ENCODE peak calls at places on chromosomes 6 and 20, in nine cellular contexts. D, H, T, S, V, Q, M, G and P are unnamed samples. For H3K4me1, the result is how much of the 10 kb centered on the place peaks cover.

GRCh38 chr6:160534050-160534696 is 129.9 kb downstream of the LPA start:
- DNase-seq in D (peak), H (peak), T (no peak), S (peak), V (peak), Q (peak), M (no peak), G (peak), P (no peak)

GRCh38 chr20:1509237-1509636 is 18.0 kb upstream of the SIRPB2 start:
- DNase-seq in D (peak), H (no peak), T (no peak), S (no peak), V (no peak), Q (no peak), M (no peak), G (no peak), P (no peak)

GRCh38 chr20:39829255-39829654 is 859.8 kb downstream of the MAFB start:
- DNase-seq in D (peak), H (no peak), T (no peak), S (no peak), V (no peak), Q (no peak), M (no peak), G (peak), P (no peak)

GRCh38 chr6:165849539-165850430 is 186.7 kb upstream of the PDE10A start:
- DNase-seq in D (peak), H (no peak), T (no peak), S (no peak), V (no peak), Q (no peak), M (no peak), G (no peak), P (no peak)

GRCh38 chr20:49964964-49965780 is 17.6 kb upstream of the SNAI1 start:
- DNase-seq in D (peak), H (no peak), T (peak), S (no peak), V (peak), Q (no peak), M (no peak), G (no peak), P (no peak)

GRCh38 chr20:50575869-50576720 is 65.9 kb downstream of the PTPN1 start:
- DNase-seq in D (peak), H (peak), T (no peak), S (peak), V (peak), Q (peak), M (no peak), G (peak), P (peak)

GRCh38 chr6:42251911-42252637 is 34.4 kb upstream of the MRPS10 start:
- DNase-seq in D (peak), H (no peak), T (peak), S (no peak), V (peak), Q (no peak), M (no peak), G (peak), P (no peak)

GRCh38 chr20:38883081-38883980 is 42.9 kb upstream of the FAM83D start:
- DNase-seq in D (peak), H (no peak), T (peak), S (no peak), V (no peak), Q (no peak), M (no peak), G (no peak), P (no peak)

GRCh38 chr20:12875510-12875909 is 133.3 kb upstream of the SPTLC3 start:
- DNase-seq in D (no peak), H (no peak), T (no peak), S (no peak), V (no peak), Q (no peak), M (no peak), G (no peak), P (no peak)

GRCh38 chr6:28368522-28368921 is 18.8 kb downstream of the ZKSCAN3 start:
- DNase-seq in D (no peak), H (no peak), T (no peak), S (no peak), V (no peak), Q (no peak), M (no peak), G (no peak), P (no peak)

GRCh38 chr20:25136643-25137559 is 55.0 kb upstream of the VSX1 start:
- DNase-seq in D (peak), H (peak), T (peak), S (peak), V (peak), Q (no peak), M (peak), G (peak), P (no peak)

GRCh38 chr6:67630146-67630545 is 1004.9 kb upstream of the ADGRB3 start:
- DNase-seq in D (peak), H (no peak), T (no peak), S (no peak), V (no peak), Q (no peak), M (no peak), G (no peak), P (no peak)

GRCh38 chr6:43061861-43062260 is 2.4 kb downstream of the KLC4 start:
- DNase-seq in D (peak), H (no peak), T (no peak), S (no peak), V (no peak), Q (no peak), M (no peak), G (no peak), P (no peak)

GRCh38 chr20:53829086-53829703 is 235.6 kb upstream of the ZNF217 start:
- DNase-seq in D (peak), H (peak), T (peak), S (no peak), V (no peak), Q (no peak), M (peak), G (no peak), P (peak)

GRCh38 chr20:63005862-63006564 is 751 bp downstream of the BHLHE23 start:
- DNase-seq in D (no peak), H (no peak), T (no peak), S (no peak), V (no peak), Q (no peak), M (no peak), G (no peak), P (no peak)

GRCh38 chr20:13492001-13492480 is 146.7 kb downstream of the TASP1 start:
- DNase-seq in D (peak), H (peak), T (peak), S (peak), V (no peak), Q (no peak), M (no peak), G (peak), P (peak)

GRCh38 chr6:144845181-144845580 is 560.0 kb downstream of the UTRN start:
- DNase-seq in D (peak), H (no peak), T (no peak), S (no peak), V (no peak), Q (no peak), M (no peak), G (no peak), P (no peak)

GRCh38 chr6:108164815-108165706 is 761 bp upstream of the NR2E1 start:
- DNase-seq in D (peak), H (no peak), T (no peak), S (no peak), V (no peak), Q (no peak), M (no peak), G (no peak), P (no peak)

GRCh38 chr6:118677193-118677592 is 25.8 kb upstream of the CEP85L start:
- DNase-seq in D (no peak), H (no peak), T (no peak), S (no peak), V (no peak), Q (no peak), M (no peak), G (no peak), P (no peak)

GRCh38 chr6:148082044-148082443 is 260.6 kb upstream of the SASH1 start:
- DNase-seq in D (no peak), H (no peak), T (no peak), S (no peak), V (no peak), Q (no peak), M (no peak), G (no peak), P (no peak)

GRCh38 chr6:89110288-89110687 is 7.6 kb downstream of the SRSF12 start:
- DNase-seq in D (no peak), H (no peak), T (no peak), S (no peak), V (no peak), Q (no peak), M (no peak), G (no peak), P (no peak)

GRCh38 chr6:53233309-53233708 is 84.7 kb upstream of the GCM1 start:
- DNase-seq in D (no peak), H (no peak), T (no peak), S (no peak), V (no peak), Q (no peak), M (no peak), G (no peak), P (no peak)

GRCh38 chr6:34592208-34592952 is 36.3 kb upstream of the SPDEF start:
- DNase-seq in D (no peak), H (no peak), T (no peak), S (no peak), V (no peak), Q (no peak), M (no peak), G (no peak), P (no peak)

GRCh38 chr6:170545405-170545804 is 7.7 kb downstream of the PSMB1 start:
- DNase-seq in D (no peak), H (no peak), T (no peak), S (no peak), V (no peak), Q (no peak), M (no peak), G (no peak), P (peak)
- H3K4me1 ChIP-seq in D (under half), H (under half), T (under half), S (under half), V (under half), Q (under half), M (under half), G (under half), P (under half)

GRCh38 chr6:114342086-114342825 is 567 bp downstream of the HS3ST5 start:
- DNase-seq in D (peak), H (no peak), T (no peak), S (no peak), V (peak), Q (no peak), M (no peak), G (peak), P (no peak)
- H3K4me3 ChIP-seq in D (peak), H (peak), T (peak), S (peak), V (peak), Q (no peak), M (peak), G (peak), P (peak)

DNA sequence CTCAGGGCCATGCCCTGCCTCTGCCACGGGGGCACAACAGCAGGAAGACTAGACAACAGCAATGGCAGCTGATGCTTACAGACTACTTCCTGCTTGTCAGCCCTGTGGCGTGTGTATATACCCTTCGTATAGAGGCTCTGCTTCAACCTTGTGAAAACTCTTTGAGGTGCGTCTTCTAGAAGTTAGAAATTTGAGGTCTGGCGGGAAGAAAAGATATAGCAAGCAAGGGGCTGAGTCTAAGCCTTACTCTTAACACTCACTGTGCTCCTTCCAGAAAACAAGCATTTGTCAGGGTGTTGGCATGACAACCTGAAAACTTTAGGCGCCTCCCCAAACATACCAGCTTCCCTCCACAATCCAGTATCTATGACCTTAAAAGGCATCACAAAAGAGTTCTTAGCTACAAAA is 33.3 kb downstream of the JPH2 start:
- DNase-seq in D (peak), H (no peak), T (no peak), S (no peak), V (no peak), Q (no peak), M (peak), G (no peak), P (no peak)
- H3K4me1 ChIP-seq in D (under half), H (half or more), T (under half), S (under half), V (under half), Q (under half), M (under half), G (under half), P (half or more)

DNA sequence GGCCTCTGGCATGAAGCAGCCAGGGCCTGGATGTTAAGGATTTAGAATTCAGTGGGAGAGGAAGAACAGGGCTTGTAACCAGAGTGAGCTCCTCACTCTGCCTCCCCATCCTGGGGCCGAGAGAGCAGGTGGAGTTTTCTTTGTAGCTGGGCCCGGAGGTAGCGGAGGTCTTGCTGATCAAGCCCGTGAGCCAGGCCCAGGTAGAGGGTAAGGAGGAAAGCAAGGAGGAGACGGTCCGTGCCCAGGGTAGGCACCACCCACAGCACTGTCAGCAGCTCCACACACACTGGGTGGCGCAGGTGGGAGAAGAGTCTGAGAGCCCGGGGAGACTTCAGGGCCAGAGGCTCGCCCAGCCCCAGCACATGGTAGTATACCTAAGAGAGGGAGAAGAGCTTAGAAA is 2.1 kb upstream of the PPP1R18 start:
- DNase-seq in D (no peak), H (no peak), T (no peak), S (no peak), V (no peak), Q (no peak), M (no peak), G (peak), P (no peak)
- H3K4me3 ChIP-seq in D (peak), H (peak), T (no peak), S (no peak), V (no peak), Q (no peak), M (peak), G (no peak), P (peak)

DNA sequence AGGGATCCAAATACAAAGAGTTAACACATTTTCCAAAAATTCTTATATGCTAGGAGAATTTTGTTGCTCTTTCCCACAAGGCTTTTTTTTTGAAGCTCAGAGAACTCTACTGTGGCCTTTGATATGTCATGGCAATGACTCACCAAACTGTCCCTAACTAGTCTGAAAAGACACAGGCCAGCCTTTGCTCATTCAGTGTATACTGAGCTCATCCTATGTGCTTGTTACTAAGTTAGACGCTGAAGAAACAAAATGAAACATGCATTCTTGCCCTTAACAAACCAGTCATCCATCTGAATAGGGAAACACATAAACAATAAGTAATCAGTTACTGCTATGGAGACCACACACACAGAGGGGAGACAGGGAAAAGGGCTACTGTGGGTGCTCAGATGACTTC is 291.8 kb downstream of the FOXC1 start:
- DNase-seq in D (peak), H (no peak), T (no peak), S (no peak), V (no peak), Q (no peak), M (no peak), G (no peak), P (no peak)
- H3K4me1 ChIP-seq in D (under half), H (half or more), T (under half), S (under half), V (under half), Q (under half), M (under half), G (under half), P (under half)

GRCh38 chr6:96152114-96152708 is 136.4 kb downstream of the FUT9 start:
- DNase-seq in D (no peak), H (no peak), T (no peak), S (no peak), V (no peak), Q (no peak), M (no peak), G (no peak), P (no peak)

GRCh38 chr6:96153775-96154174 is 138.0 kb downstream of the FUT9 start:
- DNase-seq in D (no peak), H (no peak), T (no peak), S (no peak), V (no peak), Q (no peak), M (no peak), G (no peak), P (no peak)

GRCh38 chr6:96156425-96156824 is 140.7 kb downstream of the FUT9 start:
- DNase-seq in D (no peak), H (no peak), T (no peak), S (no peak), V (no peak), Q (no peak), M (no peak), G (no peak), P (no peak)

GRCh38 chr6:96151707-96152106 is 135.9 kb downstream of the FUT9 start:
- DNase-seq in D (no peak), H (no peak), T (no peak), S (no peak), V (no peak), Q (no peak), M (no peak), G (no peak), P (no peak)

GRCh38 chr6:96157018-96157565 is 141.3 kb downstream of the FUT9 start:
- DNase-seq in D (no peak), H (no peak), T (no peak), S (no peak), V (no peak), Q (no peak), M (no peak), G (no peak), P (no peak)
- H3K4me3 ChIP-seq in D (no peak), H (no peak), T (no peak), S (no peak), V (no peak), Q (no peak), M (peak), G (peak), P (no peak)

DNA sequence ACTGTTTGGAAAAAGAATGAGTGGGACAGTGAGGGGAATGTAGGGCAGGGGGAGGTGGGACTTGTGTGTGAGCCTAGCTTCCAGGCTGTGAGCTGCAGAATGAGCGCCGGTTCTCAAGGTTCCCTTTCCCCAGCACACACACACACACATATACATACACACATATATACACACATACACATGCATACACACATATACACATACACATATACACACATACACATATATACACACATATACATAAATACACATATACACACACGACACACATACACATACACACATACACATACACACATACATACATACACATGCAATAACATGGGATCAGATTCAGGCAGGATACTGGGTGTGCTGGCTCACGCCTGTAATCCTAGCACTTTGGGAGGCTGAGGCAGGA is 66.5 kb downstream of the CNBD2 start:
- DNase-seq in D (no peak), H (no peak), T (no peak), S (no peak), V (no peak), Q (no peak), M (no peak), G (no peak), P (no peak)
- H3K4me1 ChIP-seq in D (under half), H (under half), T (under half), S (under half), V (under half), Q (under half), M (under half), G (under half), P (under half)

GRCh38 chr6:159098636-159099106 is 53.9 kb upstream of the TAGAP start:
- DNase-seq in D (no peak), H (no peak), T (no peak), S (no peak), V (no peak), Q (peak), M (no peak), G (no peak), P (no peak)
- H3K4me3 ChIP-seq in D (no peak), H (no peak), T (no peak), S (no peak), V (no peak), Q (peak), M (no peak), G (no peak), P (no peak)